ENCODE peak calls at places on chromosome 19, in five cellular contexts. T is lower lobe of right lung, H is SK-N-SH treated with all-trans-retinoic acid at 6 μM for 48 hours, F is RWPE2, M is right cardiac atrium. U is an unnamed sample.

GRCh38 chr19:41698746-41699230 is 9.6 kb upstream of the CEACAM5 start:
- ATAC-seq in M (no peak), H (no peak), T (peak), F (no peak), U (no peak)

GRCh38 chr19:48190288-48191284 is 20.1 kb downstream of the ZSWIM9 start:
- ATAC-seq in T (peak), F (no peak), H (no peak), M (no peak), U (no peak)

GRCh38 chr19:45368737-45369340 is 1.5 kb downstream of the ERCC2 start:
- ATAC-seq in H (no peak), M (no peak), F (peak), T (no peak), U (no peak)

GRCh38 chr19:45069056-45069455 is 7.2 kb downstream of the ZNF296 start:
- ATAC-seq in F (peak), M (peak), H (peak), T (peak), U (no peak)

GRCh38 chr19:44072543-44073401 is 813 bp downstream of the ZNF284 start:
- ATAC-seq in H (peak), M (peak), F (peak), T (peak), U (no peak)

GRCh38 chr19:860481-861098 is 1.1 kb downstream of the CFD start:
- ATAC-seq in T (peak), M (peak), F (peak), H (peak), U (peak)

GRCh38 chr19:7505682-7506384 is 10.1 kb upstream of the ZNF358 start:
- ATAC-seq in F (no peak), M (peak), H (peak), T (peak), U (peak)

GRCh38 chr19:5782322-5782721 is 2.2 kb downstream of the PRR22 start:
- ATAC-seq in M (no peak), H (peak), F (no peak), T (no peak), U (no peak)

GRCh38 chr19:55384576-55385235 is 614 bp upstream of the TMEM238 start:
- ATAC-seq in F (peak), M (peak), H (peak), T (peak), U (no peak)

GRCh38 chr19:42075364-42075615 is 676 bp upstream of the ZNF574 start:
- ATAC-seq in T (peak), F (no peak), M (no peak), H (peak), U (no peak)

U was measured in gastroesophageal sphincter.